ENCODE peak calls at places on chromosomes 6 and 20, in five cellular contexts. X, G, N, B and E are unnamed samples.

GRCh38 chr6:146364816-146365594 is 178.6 kb upstream of the RAB32 start:
- DNase-seq in B (no peak), N (peak), X (no peak), G (peak), E (no peak)

GRCh38 chr6:16239090-16239797 is 857 bp downstream of the GMPR start:
- DNase-seq in X (no peak), N (peak), G (no peak), B (peak), E (no peak)

GRCh38 chr6:110629153-110629552 is 152.7 kb upstream of the SLC22A16 start:
- DNase-seq in G (no peak), N (no peak), X (no peak), B (no peak), E (no peak)

GRCh38 chr6:80217799-80218198 is 111.3 kb downstream of the BCKDHB start:
- DNase-seq in G (no peak), B (no peak), X (no peak), N (no peak), E (no peak)

GRCh38 chr6:4913705-4914411 is 90.0 kb downstream of the RPP40 start:
- DNase-seq in B (no peak), N (peak), X (no peak), G (peak), E (no peak)

GRCh38 chr6:14665827-14666724 is 548.5 kb downstream of the CD83 start:
- DNase-seq in B (no peak), G (peak), N (peak), X (no peak), E (no peak)

GRCh38 chr20:33915726-33916331 is 77.9 kb upstream of the RALY start:
- DNase-seq in B (peak), X (peak), N (peak), G (peak), E (no peak)

GRCh38 chr6:137867685-137868509 is 838 bp downstream of the TNFAIP3 start:
- DNase-seq in X (no peak), G (no peak), B (peak), N (peak), E (peak)

GRCh38 chr6:95133578-95133977 is 443.8 kb upstream of the MANEA start:
- DNase-seq in B (no peak), X (peak), N (peak), G (peak), E (no peak)

GRCh38 chr20:6420336-6420735 is 297.5 kb upstream of the FERMT1 start:
- DNase-seq in X (no peak), B (no peak), N (peak), G (peak), E (no peak)

GRCh38 chr6:148807784-148808183 is 61.0 kb downstream of the UST start:
- DNase-seq in N (no peak), G (no peak), X (no peak), B (no peak), E (no peak)

GRCh38 chr6:53441761-53442160 is 93.0 kb upstream of the ELOVL5 start:
- DNase-seq in N (no peak), G (peak), X (no peak), B (no peak), E (no peak)

GRCh38 chr6:131916847-131917246 is 34.3 kb downstream of the CCN2 start:
- DNase-seq in N (no peak), G (no peak), B (no peak), X (no peak), E (no peak)

GRCh38 chr6:42938987-42939809 is 9.9 kb downstream of the CNPY3 start:
- DNase-seq in B (peak), G (no peak), X (no peak), N (no peak), E (no peak)

GRCh38 chr20:56624786-56625681 is 4.1 kb upstream of the TFAP2C start:
- DNase-seq in B (peak), G (no peak), X (no peak), N (no peak), E (no peak)

GRCh38 chr6:44224154-44224977 is 971 bp downstream of the SLC29A1 start:
- DNase-seq in G (peak), X (no peak), N (no peak), B (peak), E (no peak)

GRCh38 chr6:15365273-15365687 is 119.4 kb downstream of the JARID2 start:
- DNase-seq in X (no peak), G (peak), N (peak), B (peak), E (peak)

GRCh38 chr6:142728910-142729481 is 216.0 kb downstream of the HIVEP2 start:
- DNase-seq in X (no peak), G (no peak), B (no peak), N (no peak), E (no peak)

GRCh38 chr6:113381957-113382356 is 475.2 kb upstream of the MARCKS start:
- DNase-seq in X (no peak), B (no peak), N (peak), G (peak), E (no peak)

GRCh38 chr6:25991785-25992412 is 29.3 kb downstream of the TRIM38 start:
- DNase-seq in X (no peak), N (peak), B (peak), G (peak), E (peak)

GRCh38 chr20:50146732-50147662 is 6.5 kb downstream of the PEDS1 start:
- DNase-seq in X (no peak), G (peak), B (no peak), N (peak), E (no peak)

GRCh38 chr6:13978102-13978640 is 53.4 kb downstream of the RNF182 start:
- DNase-seq in G (no peak), B (no peak), X (no peak), N (no peak), E (no peak)

DNA sequence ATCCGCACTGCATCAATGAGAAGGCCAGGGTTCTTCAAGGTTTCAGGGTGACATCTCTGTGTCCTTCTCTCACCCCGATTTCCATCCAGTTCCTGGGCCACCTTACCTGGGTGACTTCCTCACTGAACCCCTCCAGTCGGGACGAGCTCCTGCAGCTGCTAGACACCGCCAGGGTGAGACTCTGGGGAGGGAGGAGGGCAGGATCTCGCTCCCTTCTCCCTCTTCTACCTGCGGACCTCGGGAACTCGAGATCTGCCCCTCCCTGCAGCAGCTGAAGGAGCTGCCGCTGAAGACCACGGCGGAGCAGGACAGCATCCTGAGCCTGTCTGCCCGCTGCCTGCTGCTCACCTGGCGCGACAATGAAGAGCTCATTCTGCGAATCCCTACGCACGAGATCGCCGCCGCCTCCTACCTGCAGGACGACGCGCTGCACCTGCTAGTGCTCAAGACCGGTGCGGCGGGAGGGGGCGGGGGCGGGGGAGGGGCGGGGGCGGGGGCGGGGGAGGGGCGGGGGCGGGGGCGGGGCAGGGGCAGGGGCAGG is 7.5 kb downstream of the CCM2L start:
- DNase-seq in B (peak), N (peak), X (peak), G (peak), E (no peak)
- TF ChIP-seq CTCF in B (peak), N (no peak), X (peak), G (peak), E (peak)

GRCh38 chr20:44648579-44648978 is 2.9 kb downstream of the ADA start:
- DNase-seq in N (no peak), B (peak), G (no peak), X (no peak), E (no peak)
- TF ChIP-seq CTCF in N (no peak), B (no peak), G (no peak), X (no peak), E (no peak)

DNA sequence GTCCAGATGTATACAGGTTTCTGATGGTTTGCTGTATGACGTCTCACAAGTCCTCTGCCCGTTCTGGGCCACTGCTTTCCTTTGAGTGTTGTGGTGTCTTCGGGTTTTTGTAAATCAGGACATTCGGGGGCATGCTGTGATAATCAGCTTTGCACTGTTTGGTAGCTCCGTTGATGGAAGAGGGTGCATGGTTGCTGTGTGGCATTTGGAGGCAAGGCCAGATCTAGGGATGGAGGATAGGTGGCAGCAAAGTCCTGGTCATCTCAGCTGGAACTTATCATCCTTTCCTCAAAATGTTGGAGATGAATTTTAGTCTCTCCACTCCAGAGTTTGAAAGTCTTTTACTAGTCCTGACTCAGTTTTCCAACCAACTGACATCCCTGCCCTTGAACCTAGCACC is 91.0 kb downstream of the SCP2D1 start:
- DNase-seq in G (no peak), N (peak), B (peak), X (peak), E (no peak)
- TF ChIP-seq CTCF in G (peak), N (no peak), B (no peak), X (no peak), E (no peak)

DNA sequence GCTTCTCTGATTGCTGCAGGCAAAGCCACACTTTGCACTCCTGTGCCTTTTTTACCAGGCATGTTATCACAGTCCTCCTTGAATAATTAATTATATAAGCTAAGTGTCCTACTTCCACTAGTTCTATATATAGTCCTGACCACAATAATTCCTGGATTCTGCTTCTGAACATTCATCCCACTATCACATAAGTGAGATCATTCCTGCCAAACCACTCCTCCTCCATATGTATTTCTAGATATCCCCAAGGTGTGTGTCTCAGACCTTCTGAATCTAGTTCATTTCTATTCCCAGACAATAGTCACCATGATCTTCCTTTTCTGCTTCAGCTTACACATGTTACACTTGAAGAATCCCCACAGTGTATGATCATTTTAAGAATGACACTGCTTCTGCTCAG is 1237.5 kb upstream of the MAP3K7 start:
- DNase-seq in N (no peak), B (no peak), G (peak), X (no peak), E (no peak)
- TF ChIP-seq CTCF in N (no peak), B (no peak), G (no peak), X (no peak), E (no peak)